ENCODE peak calls at places on chromosomes 5 and 9, in four cellular contexts. H is transverse colon, I is endothelial cell of umbilical vein, Y is Panc1. W is an unnamed sample.

GRCh38 chr9:88775559-88775958 is 215.7 kb upstream of the S1PR3 start:
- DNase-seq in H (no peak), I (peak), Y (no peak), W (no peak)

GRCh38 chr5:153926201-153926600 is 112.5 kb downstream of the FAM114A2 start:
- DNase-seq in H (no peak), I (no peak), Y (no peak), W (no peak)

GRCh38 chr9:120710110-120710981 is 3.9 kb downstream of the MEGF9 start:
- DNase-seq in H (no peak), I (peak), Y (no peak), W (peak)

GRCh38 chr9:136539427-136540412 is 6.1 kb downstream of the NOTCH1 start:
- DNase-seq in H (peak), I (peak), Y (no peak), W (peak)

GRCh38 chr5:124263680-124264491 is 482.6 kb downstream of the ZNF608 start:
- DNase-seq in H (no peak), I (peak), Y (no peak), W (peak)

GRCh38 chr5:181191526-181192336 is 13.3 kb downstream of the TRIM7 start:
- DNase-seq in H (peak), I (peak), Y (no peak), W (peak)

GRCh38 chr9:93829271-93830223 is 125.6 kb downstream of the BARX1 start:
- DNase-seq in H (no peak), I (no peak), Y (no peak), W (no peak)

GRCh38 chr9:130931508-130932150 is 7.4 kb downstream of the FIBCD1 start:
- DNase-seq in H (no peak), I (no peak), Y (no peak), W (no peak)

GRCh38 chr9:123457586-123457985 is 101.6 kb downstream of the CRB2 start:
- DNase-seq in H (no peak), I (no peak), Y (no peak), W (peak)

GRCh38 chr5:176780071-176780850 is 30.1 kb upstream of the UNC5A start:
- DNase-seq in H (no peak), I (no peak), Y (no peak), W (no peak)

GRCh38 chr5:127515693-127516440 is 1.6 kb upstream of the PRRC1 start:
- DNase-seq in H (no peak), I (no peak), Y (no peak), W (no peak)

GRCh38 chr5:61028382-61028781 is 83.4 kb downstream of the NDUFAF2 start:
- DNase-seq in H (no peak), I (no peak), Y (no peak), W (no peak)

GRCh38 chr9:18109670-18110069 is 364.3 kb upstream of the ADAMTSL1 start:
- DNase-seq in H (no peak), I (no peak), Y (no peak), W (no peak)

GRCh38 chr9:26477963-26478362 is 414.6 kb downstream of the CAAP1 start:
- DNase-seq in H (no peak), I (no peak), Y (no peak), W (no peak)

GRCh38 chr9:84823426-84824271 is 154.1 kb downstream of the NTRK2 start:
- DNase-seq in H (peak), I (peak), Y (no peak), W (no peak)

GRCh38 chr5:125113328-125113727 is 366.9 kb upstream of the ZNF608 start:
- DNase-seq in H (no peak), I (no peak), Y (no peak), W (no peak)

GRCh38 chr9:12464910-12465512 is 228.2 kb upstream of the TYRP1 start:
- DNase-seq in H (no peak), I (peak), Y (no peak), W (peak)

GRCh38 chr5:173968154-173968553 is 20.8 kb upstream of the C5orf47 start:
- DNase-seq in H (no peak), I (no peak), Y (no peak), W (peak)
- TF ChIP-seq POLR2AphosphoS5 in H (no peak), I (no peak), Y (no peak), W (no peak)

GRCh38 chr5:54533541-54534179 is 16.1 kb downstream of the SNX18 start:
- DNase-seq in H (no peak), I (peak), Y (no peak), W (peak)
- H3K27ac ChIP-seq in H (peak), I (peak), Y (no peak), W (peak)

GRCh38 chr9:92429866-92430265 is 5.6 kb upstream of the OMD start:
- DNase-seq in H (no peak), I (no peak), Y (no peak), W (no peak)

GRCh38 chr9:92426501-92426900 is 2.2 kb upstream of the OMD start:
- DNase-seq in H (no peak), I (no peak), Y (no peak), W (no peak)

GRCh38 chr9:92422611-92423010 is 1.7 kb downstream of the OMD start:
- DNase-seq in H (no peak), I (no peak), Y (no peak), W (no peak)

GRCh38 chr9:92424340-92424739 is at the start of gene OMD:
- DNase-seq in H (no peak), I (no peak), Y (no peak), W (no peak)

GRCh38 chr9:92425578-92425977 is 1.3 kb upstream of the OMD start:
- DNase-seq in H (no peak), I (no peak), Y (no peak), W (no peak)
- TF ChIP-seq POLR2AphosphoS5 in H (peak), I (no peak), Y (no peak), W (no peak)

GRCh38 chr5:6434737-6435136 is 13.9 kb upstream of the UBE2QL1 start:
- DNase-seq in H (no peak), I (no peak), Y (no peak), W (no peak)

GRCh38 chr5:6427689-6428088 is 21.0 kb upstream of the UBE2QL1 start:
- DNase-seq in H (no peak), I (no peak), Y (no peak), W (no peak)

GRCh38 chr5:6432206-6432605 is 16.5 kb upstream of the UBE2QL1 start:
- DNase-seq in H (no peak), I (no peak), Y (no peak), W (no peak)

GRCh38 chr5:6431214-6432195 is 17.2 kb upstream of the UBE2QL1 start:
- DNase-seq in H (no peak), I (no peak), Y (no peak), W (no peak)

DNA sequence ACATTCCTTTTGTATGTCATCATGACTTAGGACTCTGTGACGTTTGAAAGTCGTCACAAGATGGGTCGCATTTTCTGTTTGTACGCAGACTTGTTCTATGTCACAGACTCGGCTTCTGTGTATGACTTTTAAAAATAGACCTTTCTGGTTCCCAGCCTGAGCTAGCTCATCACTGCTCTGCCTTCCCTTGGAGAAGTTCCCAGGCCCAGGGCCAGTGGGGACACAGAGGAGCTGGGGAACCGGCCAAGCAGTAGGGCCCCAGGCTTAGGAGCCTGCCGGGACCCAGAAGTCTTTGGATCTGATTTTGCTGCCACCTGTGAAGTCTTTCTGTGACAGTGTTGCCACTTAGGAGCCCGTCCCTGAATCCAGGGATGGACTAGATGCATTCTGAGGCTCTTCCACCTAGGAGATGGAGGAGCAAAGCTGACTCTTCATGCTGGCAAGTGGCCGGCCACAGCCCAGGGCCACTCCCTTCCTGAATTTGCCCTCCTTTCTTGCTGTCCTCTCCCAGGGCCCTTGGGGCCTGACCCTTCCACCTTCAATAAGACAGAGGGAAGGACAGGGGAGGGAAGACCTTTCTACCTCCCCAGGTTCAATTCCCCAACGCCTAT is 18.1 kb upstream of the UBE2QL1 start:
- DNase-seq in H (no peak), I (no peak), Y (no peak), W (no peak)
- H3K27ac ChIP-seq in H (no peak), I (no peak), Y (no peak), W (no peak)

DNA sequence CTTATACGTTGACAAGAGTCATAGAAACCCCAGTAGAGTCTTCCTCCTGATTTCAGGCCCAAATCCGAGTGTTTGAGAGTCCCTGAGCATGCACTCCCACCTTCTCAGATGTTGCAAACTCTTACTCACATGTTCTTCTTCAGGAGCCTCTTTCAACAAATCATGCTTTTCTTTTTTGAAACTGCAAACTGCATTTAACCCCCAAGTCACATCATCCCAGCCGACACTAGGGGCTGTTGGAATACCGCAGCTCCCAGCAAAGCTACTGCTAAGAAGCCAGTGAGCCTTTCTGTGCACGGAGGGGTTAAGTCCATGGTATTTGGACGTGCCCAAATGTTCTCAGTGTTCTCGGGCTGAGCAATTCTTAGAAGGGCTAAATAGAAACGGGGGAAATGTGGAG is 282.9 kb downstream of the NFIB start:
- DNase-seq in H (no peak), I (peak), Y (no peak), W (peak)
- TF ChIP-seq POLR2AphosphoS5 in H (no peak), I (no peak), Y (no peak), W (no peak)

DNA sequence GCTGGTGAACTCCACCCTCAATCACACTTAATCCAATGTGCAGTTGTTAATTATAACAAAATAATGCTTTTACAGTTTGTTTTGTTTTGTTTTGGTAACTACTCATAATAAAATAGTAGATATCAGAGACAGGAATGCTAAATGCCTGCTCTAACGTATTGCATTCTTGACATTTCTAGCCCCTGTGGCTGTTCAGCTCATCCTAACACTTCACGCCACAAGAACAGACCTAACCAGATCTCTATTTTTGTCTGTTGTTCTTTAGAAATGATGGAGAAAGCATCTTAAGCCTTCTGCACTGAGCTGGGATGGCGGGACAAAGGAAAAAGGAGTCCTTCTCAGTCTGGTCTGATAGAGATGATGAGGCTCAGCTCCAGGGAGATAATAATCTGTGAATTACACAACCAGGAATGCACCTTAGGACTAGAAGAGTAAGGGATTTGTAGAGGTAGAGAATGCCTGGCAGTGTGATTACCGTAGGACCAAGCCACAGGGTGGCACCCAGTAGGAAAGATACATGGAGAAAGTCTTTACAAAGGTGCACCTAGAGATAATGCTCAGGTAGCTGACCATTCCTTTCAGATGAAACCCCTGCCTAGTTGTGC is 628.8 kb downstream of the PDE4D start:
- DNase-seq in H (no peak), I (no peak), Y (no peak), W (peak)
- H3K27ac ChIP-seq in H (peak), I (no peak), Y (no peak), W (no peak)

DNA sequence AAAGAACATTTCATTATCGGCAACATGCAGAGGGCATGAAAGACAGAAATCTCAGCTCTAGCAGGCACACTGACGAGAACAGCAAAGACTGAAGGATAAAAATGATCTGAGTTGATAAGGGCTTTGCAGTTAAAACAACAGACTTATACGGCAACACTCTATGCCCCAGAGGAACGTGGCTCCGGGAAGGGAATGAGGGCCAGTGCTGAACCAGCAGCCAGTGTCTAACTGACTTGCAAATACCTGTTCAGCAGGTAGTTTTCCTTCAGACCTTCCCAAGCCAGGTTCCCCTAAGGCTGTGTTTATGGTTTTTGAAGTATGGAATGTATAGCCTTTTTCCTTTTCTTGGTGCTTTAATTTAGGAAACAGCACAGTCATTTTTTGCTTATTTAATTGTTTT is 121.3 kb upstream of the CDH18 start:
- DNase-seq in H (no peak), I (no peak), Y (no peak), W (peak)
- TF ChIP-seq POLR2AphosphoS5 in H (no peak), I (no peak), Y (no peak), W (no peak)

DNA sequence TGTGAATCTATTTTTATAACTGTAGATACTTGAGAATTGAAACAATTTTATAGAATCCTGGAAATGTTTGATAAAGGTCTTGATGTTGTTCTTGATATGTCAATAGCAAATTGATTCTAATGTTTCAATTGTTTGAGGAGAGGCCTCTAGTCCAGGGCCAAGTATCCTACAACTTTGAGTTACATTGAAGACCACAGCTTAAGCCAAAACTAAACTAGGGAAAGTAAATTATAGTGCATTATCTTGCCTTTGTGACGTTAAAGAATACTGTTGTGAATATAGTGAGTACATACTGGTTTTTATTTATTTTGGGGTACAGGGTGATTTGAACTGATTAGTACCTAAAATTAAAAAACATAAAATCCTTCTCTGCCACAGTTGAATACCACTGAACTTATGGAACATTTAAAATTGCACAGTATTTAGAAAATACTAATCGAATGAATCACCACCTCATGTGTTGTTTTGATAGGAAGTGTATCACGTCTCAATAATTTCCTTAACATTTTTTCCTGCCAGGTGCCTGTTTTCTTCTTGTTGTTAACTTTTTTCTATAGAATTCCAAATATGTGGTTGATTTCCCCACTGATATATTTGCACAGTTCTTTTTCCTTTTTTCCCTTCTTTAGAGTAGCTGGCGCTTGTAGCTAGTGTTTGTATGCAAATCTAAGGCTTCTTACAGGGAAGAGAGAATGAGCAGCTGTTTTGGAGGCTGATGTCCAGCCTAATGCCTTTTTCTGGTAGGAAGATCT is 12.5 kb downstream of the ARHGEF28 start:
- DNase-seq in H (no peak), I (peak), Y (peak), W (no peak)
- H3K27ac ChIP-seq in H (no peak), I (peak), Y (peak), W (no peak)

GRCh38 chr5:141001466-141001853 is 35.2 kb downstream of the PCDHAC2 start:
- DNase-seq in H (no peak), I (no peak), Y (no peak), W (peak)
- TF ChIP-seq POLR2AphosphoS5 in H (no peak), I (no peak), Y (no peak), W (no peak)

W was measured in GM23338.